ENCODE peak calls at places on chromosome 14, in ten cellular contexts. C, B, W, H, Q, K, V, R, L and Z are unnamed samples.
A peak's percentile ranks its signal among the peaks of the same experiment; 100 is the strongest.

GRCh38 chr14:61462566-61463195 is 141.3 kb downstream of the PRKCH start:
- DNase-seq in W (peak; percentile 88), L (no peak), H (no peak), C (no peak), B (no peak), V (no peak), K (no peak), Q (peak; percentile 70), R (no peak), Z (no peak)

GRCh38 chr14:51398898-51399297 is 158.9 kb downstream of the TMX1 start:
- DNase-seq in B (no peak), W (peak; percentile 79), V (no peak), R (no peak), K (peak; percentile 56), L (no peak), C (peak; percentile 12), Q (peak; percentile 66), H (no peak), Z (no peak)

GRCh38 chr14:81231540-81231939 is 10.8 kb upstream of the GTF2A1 start:
- DNase-seq in C (no peak), K (no peak), B (no peak), W (no peak), L (no peak), R (no peak), V (no peak), H (no peak), Q (no peak), Z (no peak)

GRCh38 chr14:38404616-38405015 is 148.7 kb upstream of the CLEC14A start:
- DNase-seq in H (no peak), Q (no peak), B (no peak), R (no peak), L (no peak), V (no peak), C (no peak), W (peak; percentile 40), K (peak; percentile 16), Z (no peak)

GRCh38 chr14:102434647-102435175 is 72.0 kb downstream of the TECPR2 start:
- DNase-seq in H (no peak), B (no peak), C (no peak), L (no peak), V (no peak), R (no peak), Q (no peak), K (no peak), W (no peak), Z (no peak)

GRCh38 chr14:97626088-97626487 is 828.9 kb downstream of the VRK1 start:
- DNase-seq in K (no peak), H (no peak), C (no peak), R (no peak), V (no peak), B (no peak), W (no peak), Q (no peak), L (no peak), Z (no peak)

GRCh38 chr14:102140027-102140749 is 491 bp downstream of the WDR20 start:
- DNase-seq in C (no peak), K (no peak), W (peak; percentile 26), L (peak; percentile 17), H (peak; percentile 66), Q (peak; percentile 35), V (peak; percentile 18), B (no peak), R (no peak), Z (peak; percentile 31)

GRCh38 chr14:37668646-37669045 is 73.2 kb downstream of the TTC6 start:
- DNase-seq in Q (no peak), K (peak; percentile 4), B (no peak), H (no peak), V (no peak), L (no peak), W (peak; percentile 55), C (no peak), R (no peak), Z (no peak)

GRCh38 chr14:68535404-68536024 is 257.4 kb downstream of the ZFP36L1 start:
- DNase-seq in R (no peak), K (peak; percentile 76), W (peak; percentile 56), H (no peak), L (no peak), Q (peak; percentile 67), B (no peak), C (no peak), V (no peak), Z (no peak)

GRCh38 chr14:61188196-61188595 is 92.9 kb downstream of the TMEM30B start:
- DNase-seq in R (no peak), H (peak; percentile 65), K (no peak), Q (no peak), L (no peak), W (peak; percentile 58), B (no peak), C (no peak), V (peak; percentile 73), Z (no peak)

GRCh38 chr14:68423686-68424085 is 369.2 kb downstream of the ZFP36L1 start:
- DNase-seq in R (no peak), L (no peak), W (no peak), B (no peak), C (no peak), H (no peak), Q (no peak), V (no peak), K (no peak), Z (no peak)

GRCh38 chr14:62213516-62213915 is 451.3 kb downstream of the SNAPC1 start:
- DNase-seq in H (no peak), Q (peak; percentile 13), B (no peak), W (peak; percentile 78), V (no peak), L (no peak), K (no peak), C (no peak), R (no peak), Z (no peak)

GRCh38 chr14:68230941-68231717 is 411.6 kb downstream of the RAD51B start:
- DNase-seq in L (no peak), W (peak; percentile 72), Q (no peak), R (no peak), B (no peak), C (no peak), H (no peak), V (no peak), K (no peak), Z (no peak)

GRCh38 chr14:90319173-90319572 is 12.6 kb downstream of the NRDE2 start:
- DNase-seq in Q (no peak), R (no peak), B (no peak), V (no peak), C (no peak), H (no peak), K (no peak), L (no peak), W (peak; percentile 21), Z (no peak)

GRCh38 chr14:99334277-99334676 is 62.3 kb upstream of the BCL11B start:
- DNase-seq in Q (no peak), R (no peak), K (no peak), W (no peak), V (no peak), H (no peak), B (no peak), C (no peak), L (no peak), Z (no peak)

GRCh38 chr14:39576258-39576657 is 144.0 kb upstream of the FBXO33 start:
- DNase-seq in R (no peak), Q (no peak), B (no peak), W (no peak), C (no peak), K (no peak), V (no peak), L (no peak), H (no peak), Z (no peak)
- TF ChIP-seq CTCF in R (no peak), Q (no peak), B (no peak), W (no peak), C (no peak), K (no peak), V (no peak), L (peak; percentile 9), H (no peak), Z (no peak)

GRCh38 chr14:63453443-63453936 is 89.7 kb downstream of the PPP2R5E start:
- DNase-seq in L (no peak), K (no peak), H (no peak), W (no peak), V (no peak), Q (peak; percentile 22), R (no peak), C (no peak), B (no peak), Z (no peak)
- TF ChIP-seq CTCF in L (no peak), K (no peak), H (no peak), W (no peak), V (no peak), Q (no peak), R (no peak), C (no peak), B (no peak), Z (no peak)

GRCh38 chr14:54487771-54488170 is 1.0 kb downstream of the GMFB start:
- DNase-seq in Q (peak; percentile 64), V (no peak), R (no peak), C (no peak), L (no peak), B (no peak), H (no peak), W (peak; percentile 73), K (no peak), Z (no peak)

GRCh38 chr14:54488646-54489317 is at the start of gene GMFB:
- DNase-seq in L (peak; percentile 74), H (peak; percentile 95), C (peak; percentile 74), B (peak; percentile 91), Q (peak; percentile 89), R (peak; percentile 76), W (peak; percentile 94), K (peak; percentile 70), V (peak; percentile 90), Z (peak; percentile 74)

GRCh38 chr14:54486685-54487084 is 2.1 kb downstream of the GMFB start:
- DNase-seq in B (no peak), L (no peak), R (no peak), H (no peak), V (no peak), W (no peak), Q (no peak), K (no peak), C (no peak), Z (no peak)

GRCh38 chr14:54489318-54489683 is 521 bp upstream of the GMFB start:
- DNase-seq in W (no peak), H (no peak), R (no peak), C (no peak), Q (no peak), K (no peak), L (no peak), B (no peak), V (no peak), Z (no peak)

DNA sequence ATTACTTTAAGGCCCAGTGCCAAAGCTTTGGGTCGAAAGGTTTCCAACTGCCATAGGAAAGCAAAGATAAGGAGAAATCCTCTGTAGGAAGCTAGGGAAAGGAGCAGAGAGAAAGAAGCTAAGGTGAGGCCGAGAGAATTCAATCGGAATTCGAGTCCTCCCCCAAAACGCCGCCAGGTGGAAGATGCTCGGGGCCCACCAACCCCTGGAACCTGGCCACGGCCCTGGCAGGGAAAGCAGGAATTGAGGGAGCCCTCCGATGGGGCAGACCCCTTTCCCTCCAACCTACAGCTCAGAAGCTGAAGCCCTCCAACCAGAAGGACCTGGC is 498 bp downstream of the GMFB start:
- DNase-seq in V (no peak), W (no peak), R (no peak), Q (peak; percentile 35), K (no peak), L (no peak), B (no peak), C (no peak), H (no peak), Z (no peak)
- TF ChIP-seq CTCF in V (no peak), W (peak; percentile 28), R (peak; percentile 6), Q (no peak), K (no peak), L (peak; percentile 49), B (no peak), C (no peak), H (no peak), Z (no peak)

GRCh38 chr14:24891987-24892729 is 157.8 kb downstream of the STXBP6 start:
- DNase-seq in W (no peak), H (no peak), C (no peak), R (no peak), L (no peak), Q (no peak), K (no peak), B (no peak), V (no peak), Z (no peak)
- TF ChIP-seq CTCF in W (no peak), H (no peak), C (no peak), R (no peak), L (no peak), Q (no peak), K (no peak), B (no peak), V (no peak), Z (no peak)